ENCODE peak calls at places on chromosome 22, in nine cellular contexts. One of them, this sample, is unnamed.

GRCh38 chr22:47201186-47201995 is 438.9 kb downstream of the TBC1D22A start:
- DNase-seq in heart left ventricle: no peak
- DNase-seq in IMR-90: no peak
- DNase-seq in suprapubic skin: peak
- DNase-seq in spleen: peak
- DNase-seq in prostate gland: no peak
- DNase-seq in Peyer's patch: peak
- DNase-seq in GM12865: no peak
- DNase-seq in right lobe of liver: peak
- DNase-seq in this sample: no peak

GRCh38 chr22:40209945-40210485 is 32.3 kb downstream of the TNRC6B start:
- DNase-seq in IMR-90: no peak
- DNase-seq in GM12865: no peak
- DNase-seq in right lobe of liver: no peak
- DNase-seq in Peyer's patch: no peak
- DNase-seq in prostate gland: no peak
- DNase-seq in suprapubic skin: no peak
- DNase-seq in heart left ventricle: no peak
- DNase-seq in spleen: no peak
- DNase-seq in this sample: no peak

GRCh38 chr22:25081409-25081824 is 118.2 kb upstream of the CRYBB3 start:
- DNase-seq in right lobe of liver: no peak
- DNase-seq in spleen: no peak
- DNase-seq in IMR-90: peak
- DNase-seq in GM12865: peak
- DNase-seq in heart left ventricle: no peak
- DNase-seq in Peyer's patch: no peak
- DNase-seq in prostate gland: peak
- DNase-seq in suprapubic skin: no peak
- DNase-seq in this sample: peak

GRCh38 chr22:28179392-28179791 is 260.3 kb upstream of the PITPNB start:
- DNase-seq in prostate gland: no peak
- DNase-seq in spleen: no peak
- DNase-seq in heart left ventricle: no peak
- DNase-seq in suprapubic skin: no peak
- DNase-seq in right lobe of liver: peak
- DNase-seq in Peyer's patch: no peak
- DNase-seq in GM12865: no peak
- DNase-seq in IMR-90: no peak
- DNase-seq in this sample: no peak

GRCh38 chr22:41217553-41218157 is 12.5 kb downstream of the L3MBTL2 start:
- DNase-seq in heart left ventricle: peak
- DNase-seq in prostate gland: peak
- DNase-seq in spleen: no peak
- DNase-seq in IMR-90: peak
- DNase-seq in right lobe of liver: no peak
- DNase-seq in suprapubic skin: no peak
- DNase-seq in Peyer's patch: peak
- DNase-seq in GM12865: peak
- DNase-seq in this sample: peak

GRCh38 chr22:39175127-39176066 is 22.9 kb upstream of the CBX7 start:
- DNase-seq in prostate gland: no peak
- DNase-seq in right lobe of liver: no peak
- DNase-seq in spleen: peak
- DNase-seq in heart left ventricle: peak
- DNase-seq in GM12865: no peak
- DNase-seq in IMR-90: no peak
- DNase-seq in Peyer's patch: no peak
- DNase-seq in suprapubic skin: peak
- DNase-seq in this sample: no peak

GRCh38 chr22:30212363-30212995 is 34.1 kb downstream of the LIF start:
- DNase-seq in suprapubic skin: no peak
- DNase-seq in heart left ventricle: no peak
- DNase-seq in right lobe of liver: peak
- DNase-seq in Peyer's patch: no peak
- DNase-seq in spleen: peak
- DNase-seq in IMR-90: peak
- DNase-seq in GM12865: no peak
- DNase-seq in prostate gland: peak
- DNase-seq in this sample: peak

GRCh38 chr22:21634844-21635243 is 2.3 kb downstream of the CCDC116 start:
- DNase-seq in IMR-90: no peak
- DNase-seq in right lobe of liver: no peak
- DNase-seq in suprapubic skin: no peak
- DNase-seq in Peyer's patch: no peak
- DNase-seq in heart left ventricle: no peak
- DNase-seq in prostate gland: no peak
- DNase-seq in GM12865: no peak
- DNase-seq in spleen: no peak
- DNase-seq in this sample: no peak

GRCh38 chr22:38435010-38435409 is 20.0 kb downstream of the KCNJ4 start:
- DNase-seq in prostate gland: no peak
- DNase-seq in IMR-90: no peak
- DNase-seq in GM12865: no peak
- DNase-seq in Peyer's patch: no peak
- DNase-seq in spleen: no peak
- DNase-seq in suprapubic skin: no peak
- DNase-seq in heart left ventricle: no peak
- DNase-seq in right lobe of liver: no peak
- DNase-seq in this sample: no peak

GRCh38 chr22:34943830-34944229 is 122.1 kb upstream of the ISX start:
- DNase-seq in IMR-90: no peak
- DNase-seq in prostate gland: no peak
- DNase-seq in spleen: no peak
- DNase-seq in GM12865: peak
- DNase-seq in Peyer's patch: no peak
- DNase-seq in right lobe of liver: no peak
- DNase-seq in heart left ventricle: no peak
- DNase-seq in suprapubic skin: no peak
- DNase-seq in this sample: no peak

GRCh38 chr22:11629661-11630385 is 3898.2 kb upstream of the OR11H1 start:
- DNase-seq in Peyer's patch: no peak
- DNase-seq in suprapubic skin: peak
- DNase-seq in heart left ventricle: no peak
- DNase-seq in right lobe of liver: no peak
- DNase-seq in IMR-90: no peak
- DNase-seq in prostate gland: no peak
- DNase-seq in spleen: peak
- DNase-seq in GM12865: no peak
- DNase-seq in this sample: no peak

GRCh38 chr22:24834845-24835570 is 29.0 kb downstream of the SGSM1 start:
- DNase-seq in GM12865: peak
- DNase-seq in suprapubic skin: no peak
- DNase-seq in prostate gland: no peak
- DNase-seq in IMR-90: peak
- DNase-seq in spleen: peak
- DNase-seq in heart left ventricle: no peak
- DNase-seq in Peyer's patch: no peak
- DNase-seq in right lobe of liver: no peak
- DNase-seq in this sample: peak

GRCh38 chr22:50305658-50306566 is 1.5 kb downstream of the PLXNB2 start:
- DNase-seq in IMR-90: peak
- DNase-seq in Peyer's patch: peak
- DNase-seq in heart left ventricle: peak
- DNase-seq in right lobe of liver: peak
- DNase-seq in spleen: no peak
- DNase-seq in GM12865: peak
- DNase-seq in prostate gland: peak
- DNase-seq in suprapubic skin: peak
- DNase-seq in this sample: peak

GRCh38 chr22:44184006-44184405 is 3.3 kb downstream of the PARVG start:
- DNase-seq in prostate gland: no peak
- DNase-seq in spleen: no peak
- DNase-seq in right lobe of liver: no peak
- DNase-seq in IMR-90: no peak
- DNase-seq in suprapubic skin: no peak
- DNase-seq in heart left ventricle: no peak
- DNase-seq in GM12865: no peak
- DNase-seq in Peyer's patch: no peak
- DNase-seq in this sample: no peak

GRCh38 chr22:47192651-47193437 is 430.4 kb downstream of the TBC1D22A start:
- DNase-seq in IMR-90: no peak
- DNase-seq in prostate gland: no peak
- DNase-seq in heart left ventricle: peak
- DNase-seq in spleen: peak
- DNase-seq in suprapubic skin: peak
- DNase-seq in GM12865: peak
- DNase-seq in right lobe of liver: peak
- DNase-seq in Peyer's patch: no peak
- DNase-seq in this sample: no peak

GRCh38 chr22:40340044-40340443 is 6.3 kb upstream of the ADSL start:
- DNase-seq in heart left ventricle: no peak
- DNase-seq in right lobe of liver: no peak
- DNase-seq in spleen: no peak
- DNase-seq in suprapubic skin: no peak
- DNase-seq in Peyer's patch: no peak
- DNase-seq in GM12865: no peak
- DNase-seq in prostate gland: no peak
- DNase-seq in IMR-90: no peak
- DNase-seq in this sample: no peak

GRCh38 chr22:37300551-37301017 is 18.3 kb downstream of the CYTH4 start:
- DNase-seq in IMR-90: no peak
- DNase-seq in GM12865: peak
- DNase-seq in right lobe of liver: no peak
- DNase-seq in prostate gland: no peak
- DNase-seq in spleen: no peak
- DNase-seq in Peyer's patch: peak
- DNase-seq in suprapubic skin: no peak
- DNase-seq in heart left ventricle: no peak
- DNase-seq in this sample: no peak
- H3K4me3 ChIP-seq in IMR-90: no peak
- H3K4me3 ChIP-seq in GM12865: peak
- H3K4me3 ChIP-seq in right lobe of liver: no peak
- H3K4me3 ChIP-seq in prostate gland: no peak
- H3K4me3 ChIP-seq in spleen: no peak
- H3K4me3 ChIP-seq in Peyer's patch: peak
- H3K4me3 ChIP-seq in suprapubic skin: no peak
- H3K4me3 ChIP-seq in heart left ventricle: no peak
- H3K4me3 ChIP-seq in this sample: no peak

GRCh38 chr22:46065733-46066454 is 84.4 kb upstream of the PPARA start:
- DNase-seq in GM12865: no peak
- DNase-seq in spleen: no peak
- DNase-seq in prostate gland: no peak
- DNase-seq in suprapubic skin: no peak
- DNase-seq in right lobe of liver: no peak
- DNase-seq in IMR-90: no peak
- DNase-seq in heart left ventricle: no peak
- DNase-seq in Peyer's patch: no peak
- DNase-seq in this sample: peak
- TF ChIP-seq CTCF in GM12865: no peak
- TF ChIP-seq CTCF in spleen: no peak
- TF ChIP-seq CTCF in prostate gland: no peak
- TF ChIP-seq CTCF in suprapubic skin: no peak
- TF ChIP-seq CTCF in right lobe of liver: no peak
- TF ChIP-seq CTCF in IMR-90: no peak
- TF ChIP-seq CTCF in heart left ventricle: no peak
- TF ChIP-seq CTCF in Peyer's patch: no peak
- TF ChIP-seq CTCF in this sample: no peak

GRCh38 chr22:42643632-42644421 is 3.4 kb upstream of the ATP5MGL start:
- DNase-seq in spleen: no peak
- DNase-seq in Peyer's patch: no peak
- DNase-seq in prostate gland: no peak
- DNase-seq in suprapubic skin: no peak
- DNase-seq in right lobe of liver: no peak
- DNase-seq in GM12865: no peak
- DNase-seq in heart left ventricle: no peak
- DNase-seq in IMR-90: no peak
- DNase-seq in this sample: no peak

GRCh38 chr22:42642801-42643631 is 2.6 kb upstream of the ATP5MGL start:
- DNase-seq in spleen: no peak
- DNase-seq in right lobe of liver: no peak
- DNase-seq in suprapubic skin: no peak
- DNase-seq in Peyer's patch: no peak
- DNase-seq in prostate gland: no peak
- DNase-seq in heart left ventricle: no peak
- DNase-seq in GM12865: peak
- DNase-seq in IMR-90: no peak
- DNase-seq in this sample: no peak

GRCh38 chr22:42645341-42645937 is 3.8 kb downstream of the CYB5R3 start:
- DNase-seq in suprapubic skin: no peak
- DNase-seq in heart left ventricle: no peak
- DNase-seq in IMR-90: no peak
- DNase-seq in prostate gland: no peak
- DNase-seq in Peyer's patch: no peak
- DNase-seq in spleen: no peak
- DNase-seq in GM12865: no peak
- DNase-seq in right lobe of liver: no peak
- DNase-seq in this sample: no peak

GRCh38 chr22:42645938-42646568 is 3.1 kb downstream of the CYB5R3 start:
- DNase-seq in heart left ventricle: no peak
- DNase-seq in GM12865: no peak
- DNase-seq in spleen: no peak
- DNase-seq in prostate gland: peak
- DNase-seq in suprapubic skin: no peak
- DNase-seq in IMR-90: no peak
- DNase-seq in Peyer's patch: no peak
- DNase-seq in right lobe of liver: peak
- DNase-seq in this sample: no peak

DNA sequence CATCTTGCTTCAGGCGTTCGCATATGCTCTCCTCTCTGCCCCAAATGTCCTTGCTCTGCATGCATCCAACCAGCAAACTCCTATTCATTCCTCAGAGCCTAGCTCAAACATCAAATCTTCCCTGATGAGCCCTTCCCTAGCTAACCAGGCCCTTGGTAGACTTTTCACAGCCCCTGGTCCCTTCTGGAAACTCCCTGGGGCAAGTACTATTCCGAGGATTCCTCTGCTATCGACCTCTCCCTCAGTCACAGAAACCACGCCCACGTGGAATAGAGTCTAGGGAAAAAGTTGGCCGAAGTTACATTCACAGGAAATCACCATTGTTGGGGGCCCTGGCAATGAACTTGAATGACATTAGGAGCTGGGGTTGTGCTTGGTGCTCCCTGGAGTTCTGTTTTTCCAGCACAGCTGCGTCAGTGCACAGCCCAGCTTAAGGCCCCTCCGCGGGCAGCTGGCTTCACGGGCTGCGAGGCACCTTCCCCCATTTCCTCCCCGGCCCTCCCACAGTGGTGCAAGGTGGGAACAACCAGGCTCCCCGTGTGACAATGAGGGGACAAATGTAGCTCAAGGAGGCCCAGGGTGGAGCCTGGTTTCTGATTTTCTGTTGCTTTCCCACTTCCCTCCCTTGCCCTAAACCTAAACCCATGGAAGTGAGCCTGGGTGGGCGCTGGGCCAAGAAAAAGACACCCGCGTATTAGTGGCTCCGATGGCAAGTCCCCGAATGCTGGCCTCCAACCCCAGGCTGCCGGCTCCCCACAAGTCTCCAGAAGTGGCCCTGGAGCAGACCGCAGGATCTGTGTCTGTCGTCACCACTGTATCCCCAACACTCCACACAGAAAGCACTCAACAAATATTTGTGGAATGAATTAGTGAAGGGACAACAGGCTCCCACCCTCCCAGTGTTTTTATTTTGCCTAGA is 4.3 kb upstream of the ATP5MGL start:
- DNase-seq in heart left ventricle: peak
- DNase-seq in suprapubic skin: no peak
- DNase-seq in Peyer's patch: no peak
- DNase-seq in spleen: no peak
- DNase-seq in GM12865: no peak
- DNase-seq in IMR-90: no peak
- DNase-seq in right lobe of liver: no peak
- DNase-seq in prostate gland: no peak
- DNase-seq in this sample: peak
- H3K4me3 ChIP-seq in heart left ventricle: peak
- H3K4me3 ChIP-seq in suprapubic skin: peak
- H3K4me3 ChIP-seq in Peyer's patch: no peak
- H3K4me3 ChIP-seq in spleen: no peak
- H3K4me3 ChIP-seq in GM12865: no peak
- H3K4me3 ChIP-seq in IMR-90: no peak
- H3K4me3 ChIP-seq in right lobe of liver: no peak
- H3K4me3 ChIP-seq in prostate gland: no peak
- H3K4me3 ChIP-seq in this sample: no peak

GRCh38 chr22:22709719-22710445 is 65.5 kb downstream of the GGTLC2 start:
- DNase-seq in heart left ventricle: no peak
- DNase-seq in suprapubic skin: no peak
- DNase-seq in Peyer's patch: no peak
- DNase-seq in spleen: no peak
- DNase-seq in IMR-90: no peak
- DNase-seq in prostate gland: no peak
- DNase-seq in right lobe of liver: peak
- DNase-seq in GM12865: no peak
- DNase-seq in this sample: peak
- TF ChIP-seq CTCF in heart left ventricle: no peak
- TF ChIP-seq CTCF in suprapubic skin: no peak
- TF ChIP-seq CTCF in Peyer's patch: peak
- TF ChIP-seq CTCF in spleen: no peak
- TF ChIP-seq CTCF in IMR-90: peak
- TF ChIP-seq CTCF in prostate gland: no peak
- TF ChIP-seq CTCF in right lobe of liver: peak
- TF ChIP-seq CTCF in GM12865: peak
- TF ChIP-seq CTCF in this sample: peak

This sample was measured in fibroblast of mammary gland.